ENCODE peak calls at places on chromosome 11, in ten cellular contexts. One of them, this sample, is unnamed.

GRCh38 chr11:126158054-126158791 is 53.2 kb downstream of the RPUSD4 start:
- DNase-seq in CD4-positive, CD25-positive, alpha-beta regulatory T cell: no peak
- DNase-seq in T-helper 1 cell: no peak
- DNase-seq in NCI-H748 treated with DMSO at 0.1 percent for 48 hours: no peak
- DNase-seq in activated T-cell treated with anti-CD3 and anti-CD28 coated beads for 24 hours: no peak
- DNase-seq in anterior cingulate cortex: no peak
- DNase-seq in T-helper 2 cell: no peak
- DNase-seq in DMS 273 treated with DMSO at 0.1 percent for 48 hours: no peak
- DNase-seq in transverse colon: no peak
- DNase-seq in mucosa of descending colon: no peak
- DNase-seq in this sample: no peak

GRCh38 chr11:5891216-5891800 is 1.7 kb upstream of the OR52E5 start:
- DNase-seq in CD4-positive, CD25-positive, alpha-beta regulatory T cell: no peak
- DNase-seq in T-helper 1 cell: no peak
- DNase-seq in NCI-H748 treated with DMSO at 0.1 percent for 48 hours: peak
- DNase-seq in activated T-cell treated with anti-CD3 and anti-CD28 coated beads for 24 hours: no peak
- DNase-seq in anterior cingulate cortex: no peak
- DNase-seq in T-helper 2 cell: peak
- DNase-seq in DMS 273 treated with DMSO at 0.1 percent for 48 hours: no peak
- DNase-seq in transverse colon: no peak
- DNase-seq in mucosa of descending colon: no peak
- DNase-seq in this sample: no peak

GRCh38 chr11:105618343-105618955 is 8.6 kb downstream of the GRIA4 start:
- DNase-seq in CD4-positive, CD25-positive, alpha-beta regulatory T cell: no peak
- DNase-seq in T-helper 1 cell: no peak
- DNase-seq in NCI-H748 treated with DMSO at 0.1 percent for 48 hours: no peak
- DNase-seq in activated T-cell treated with anti-CD3 and anti-CD28 coated beads for 24 hours: no peak
- DNase-seq in anterior cingulate cortex: no peak
- DNase-seq in T-helper 2 cell: no peak
- DNase-seq in DMS 273 treated with DMSO at 0.1 percent for 48 hours: no peak
- DNase-seq in transverse colon: no peak
- DNase-seq in mucosa of descending colon: no peak
- DNase-seq in this sample: no peak

GRCh38 chr11:113179181-113179701 is 135.1 kb upstream of the TTC12 start:
- DNase-seq in CD4-positive, CD25-positive, alpha-beta regulatory T cell: no peak
- DNase-seq in T-helper 1 cell: no peak
- DNase-seq in NCI-H748 treated with DMSO at 0.1 percent for 48 hours: no peak
- DNase-seq in activated T-cell treated with anti-CD3 and anti-CD28 coated beads for 24 hours: no peak
- DNase-seq in anterior cingulate cortex: no peak
- DNase-seq in T-helper 2 cell: no peak
- DNase-seq in DMS 273 treated with DMSO at 0.1 percent for 48 hours: no peak
- DNase-seq in transverse colon: no peak
- DNase-seq in mucosa of descending colon: no peak
- DNase-seq in this sample: no peak

GRCh38 chr11:98616256-98616655 is 404.5 kb upstream of the CNTN5 start:
- DNase-seq in CD4-positive, CD25-positive, alpha-beta regulatory T cell: no peak
- DNase-seq in T-helper 1 cell: no peak
- DNase-seq in NCI-H748 treated with DMSO at 0.1 percent for 48 hours: no peak
- DNase-seq in activated T-cell treated with anti-CD3 and anti-CD28 coated beads for 24 hours: no peak
- DNase-seq in anterior cingulate cortex: no peak
- DNase-seq in T-helper 2 cell: no peak
- DNase-seq in DMS 273 treated with DMSO at 0.1 percent for 48 hours: no peak
- DNase-seq in transverse colon: no peak
- DNase-seq in mucosa of descending colon: no peak
- DNase-seq in this sample: no peak

GRCh38 chr11:105884436-105884835 is 137.6 kb downstream of the MSANTD4 start:
- DNase-seq in CD4-positive, CD25-positive, alpha-beta regulatory T cell: no peak
- DNase-seq in T-helper 1 cell: no peak
- DNase-seq in NCI-H748 treated with DMSO at 0.1 percent for 48 hours: no peak
- DNase-seq in activated T-cell treated with anti-CD3 and anti-CD28 coated beads for 24 hours: no peak
- DNase-seq in anterior cingulate cortex: no peak
- DNase-seq in T-helper 2 cell: no peak
- DNase-seq in DMS 273 treated with DMSO at 0.1 percent for 48 hours: no peak
- DNase-seq in transverse colon: no peak
- DNase-seq in mucosa of descending colon: no peak
- DNase-seq in this sample: no peak

GRCh38 chr11:119518746-119519382 is 95.9 kb upstream of the THY1 start:
- DNase-seq in CD4-positive, CD25-positive, alpha-beta regulatory T cell: no peak
- DNase-seq in T-helper 1 cell: no peak
- DNase-seq in NCI-H748 treated with DMSO at 0.1 percent for 48 hours: no peak
- DNase-seq in activated T-cell treated with anti-CD3 and anti-CD28 coated beads for 24 hours: no peak
- DNase-seq in anterior cingulate cortex: no peak
- DNase-seq in T-helper 2 cell: peak
- DNase-seq in DMS 273 treated with DMSO at 0.1 percent for 48 hours: no peak
- DNase-seq in transverse colon: no peak
- DNase-seq in mucosa of descending colon: no peak
- DNase-seq in this sample: no peak

GRCh38 chr11:68455485-68455884 is 5.1 kb upstream of the PPP6R3 start:
- DNase-seq in CD4-positive, CD25-positive, alpha-beta regulatory T cell: no peak
- DNase-seq in T-helper 1 cell: no peak
- DNase-seq in NCI-H748 treated with DMSO at 0.1 percent for 48 hours: no peak
- DNase-seq in activated T-cell treated with anti-CD3 and anti-CD28 coated beads for 24 hours: no peak
- DNase-seq in anterior cingulate cortex: no peak
- DNase-seq in T-helper 2 cell: no peak
- DNase-seq in DMS 273 treated with DMSO at 0.1 percent for 48 hours: no peak
- DNase-seq in transverse colon: no peak
- DNase-seq in mucosa of descending colon: no peak
- DNase-seq in this sample: no peak

GRCh38 chr11:95301497-95301896 is 70.5 kb upstream of the SESN3 start:
- DNase-seq in CD4-positive, CD25-positive, alpha-beta regulatory T cell: no peak
- DNase-seq in T-helper 1 cell: no peak
- DNase-seq in NCI-H748 treated with DMSO at 0.1 percent for 48 hours: no peak
- DNase-seq in activated T-cell treated with anti-CD3 and anti-CD28 coated beads for 24 hours: no peak
- DNase-seq in anterior cingulate cortex: no peak
- DNase-seq in T-helper 2 cell: no peak
- DNase-seq in DMS 273 treated with DMSO at 0.1 percent for 48 hours: no peak
- DNase-seq in transverse colon: no peak
- DNase-seq in mucosa of descending colon: no peak
- DNase-seq in this sample: no peak

GRCh38 chr11:94771390-94771789 is 3.2 kb downstream of the AMOTL1 start:
- DNase-seq in CD4-positive, CD25-positive, alpha-beta regulatory T cell: no peak
- DNase-seq in T-helper 1 cell: no peak
- DNase-seq in NCI-H748 treated with DMSO at 0.1 percent for 48 hours: no peak
- DNase-seq in activated T-cell treated with anti-CD3 and anti-CD28 coated beads for 24 hours: no peak
- DNase-seq in anterior cingulate cortex: no peak
- DNase-seq in T-helper 2 cell: no peak
- DNase-seq in DMS 273 treated with DMSO at 0.1 percent for 48 hours: no peak
- DNase-seq in transverse colon: no peak
- DNase-seq in mucosa of descending colon: no peak
- DNase-seq in this sample: no peak

GRCh38 chr11:8871283-8871775 is 39.7 kb upstream of the AKIP1 start:
- DNase-seq in CD4-positive, CD25-positive, alpha-beta regulatory T cell: no peak
- DNase-seq in T-helper 1 cell: no peak
- DNase-seq in NCI-H748 treated with DMSO at 0.1 percent for 48 hours: no peak
- DNase-seq in activated T-cell treated with anti-CD3 and anti-CD28 coated beads for 24 hours: no peak
- DNase-seq in anterior cingulate cortex: peak
- DNase-seq in T-helper 2 cell: no peak
- DNase-seq in DMS 273 treated with DMSO at 0.1 percent for 48 hours: peak
- DNase-seq in transverse colon: peak
- DNase-seq in mucosa of descending colon: peak
- DNase-seq in this sample: no peak

GRCh38 chr11:102592634-102593581 is 32.2 kb downstream of the MMP20 start:
- DNase-seq in CD4-positive, CD25-positive, alpha-beta regulatory T cell: no peak
- DNase-seq in T-helper 1 cell: no peak
- DNase-seq in NCI-H748 treated with DMSO at 0.1 percent for 48 hours: peak
- DNase-seq in activated T-cell treated with anti-CD3 and anti-CD28 coated beads for 24 hours: no peak
- DNase-seq in anterior cingulate cortex: no peak
- DNase-seq in T-helper 2 cell: no peak
- DNase-seq in DMS 273 treated with DMSO at 0.1 percent for 48 hours: no peak
- DNase-seq in transverse colon: no peak
- DNase-seq in mucosa of descending colon: no peak
- DNase-seq in this sample: no peak

GRCh38 chr11:117980280-117980679 is 5.9 kb upstream of the IL10RA start:
- DNase-seq in CD4-positive, CD25-positive, alpha-beta regulatory T cell: no peak
- DNase-seq in T-helper 1 cell: no peak
- DNase-seq in NCI-H748 treated with DMSO at 0.1 percent for 48 hours: no peak
- DNase-seq in activated T-cell treated with anti-CD3 and anti-CD28 coated beads for 24 hours: no peak
- DNase-seq in anterior cingulate cortex: no peak
- DNase-seq in T-helper 2 cell: no peak
- DNase-seq in DMS 273 treated with DMSO at 0.1 percent for 48 hours: no peak
- DNase-seq in transverse colon: no peak
- DNase-seq in mucosa of descending colon: no peak
- DNase-seq in this sample: no peak

GRCh38 chr11:96614846-96615245 is 225.0 kb downstream of the JRKL start:
- DNase-seq in CD4-positive, CD25-positive, alpha-beta regulatory T cell: no peak
- DNase-seq in T-helper 1 cell: no peak
- DNase-seq in NCI-H748 treated with DMSO at 0.1 percent for 48 hours: no peak
- DNase-seq in activated T-cell treated with anti-CD3 and anti-CD28 coated beads for 24 hours: no peak
- DNase-seq in anterior cingulate cortex: no peak
- DNase-seq in T-helper 2 cell: no peak
- DNase-seq in DMS 273 treated with DMSO at 0.1 percent for 48 hours: peak
- DNase-seq in transverse colon: no peak
- DNase-seq in mucosa of descending colon: no peak
- DNase-seq in this sample: no peak

GRCh38 chr11:3203221-3204043 is 15.2 kb downstream of the MRGPRG start:
- DNase-seq in CD4-positive, CD25-positive, alpha-beta regulatory T cell: no peak
- DNase-seq in T-helper 1 cell: no peak
- DNase-seq in NCI-H748 treated with DMSO at 0.1 percent for 48 hours: no peak
- DNase-seq in activated T-cell treated with anti-CD3 and anti-CD28 coated beads for 24 hours: no peak
- DNase-seq in anterior cingulate cortex: no peak
- DNase-seq in T-helper 2 cell: no peak
- DNase-seq in DMS 273 treated with DMSO at 0.1 percent for 48 hours: no peak
- DNase-seq in transverse colon: no peak
- DNase-seq in mucosa of descending colon: peak
- DNase-seq in this sample: no peak

This sample was measured in activated B cell treated with CpG ODN at 0.5 μM for 24 hours.